ENCODE peak calls at places on chromosomes 11 and 22, in six cellular contexts. One of them, this sample, is unnamed.

GRCh38 chr11:34262601-34263081 is 95.2 kb downstream of the ABTB2 start:
- DNase-seq in activated CD4-positive, CD25-positive, alpha-beta regulatory T cell: no peak
- DNase-seq in stimulated activated CD8-positive, alpha-beta memory T cell treated with anti-CD3 and anti-CD28 coated beads, Interleukin-4, amount 100 ng/mL, for 48 hours: no peak
- DNase-seq in left lobe of liver: peak
- DNase-seq in testis: peak
- DNase-seq in RCC 7860: no peak
- DNase-seq in this sample: no peak

GRCh38 chr11:70650075-70650909 is 252.0 kb downstream of the CTTN start:
- DNase-seq in stimulated activated CD8-positive, alpha-beta memory T cell treated with anti-CD3 and anti-CD28 coated beads, Interleukin-4, amount 100 ng/mL, for 48 hours: peak
- DNase-seq in testis: peak
- DNase-seq in activated CD4-positive, CD25-positive, alpha-beta regulatory T cell: no peak
- DNase-seq in left lobe of liver: peak
- DNase-seq in RCC 7860: peak
- DNase-seq in this sample: no peak

GRCh38 chr11:396948-397548 is 3.0 kb downstream of the PKP3 start:
- DNase-seq in RCC 7860: no peak
- DNase-seq in left lobe of liver: peak
- DNase-seq in stimulated activated CD8-positive, alpha-beta memory T cell treated with anti-CD3 and anti-CD28 coated beads, Interleukin-4, amount 100 ng/mL, for 48 hours: no peak
- DNase-seq in activated CD4-positive, CD25-positive, alpha-beta regulatory T cell: no peak
- DNase-seq in testis: peak
- DNase-seq in this sample: peak

GRCh38 chr11:30414283-30414682 is 91.4 kb downstream of the ARL14EP start:
- DNase-seq in left lobe of liver: no peak
- DNase-seq in testis: no peak
- DNase-seq in RCC 7860: no peak
- DNase-seq in stimulated activated CD8-positive, alpha-beta memory T cell treated with anti-CD3 and anti-CD28 coated beads, Interleukin-4, amount 100 ng/mL, for 48 hours: no peak
- DNase-seq in activated CD4-positive, CD25-positive, alpha-beta regulatory T cell: no peak
- DNase-seq in this sample: no peak

GRCh38 chr22:43823353-43823908 is 11.3 kb upstream of the EFCAB6 start:
- DNase-seq in left lobe of liver: peak
- DNase-seq in RCC 7860: peak
- DNase-seq in activated CD4-positive, CD25-positive, alpha-beta regulatory T cell: no peak
- DNase-seq in testis: no peak
- DNase-seq in stimulated activated CD8-positive, alpha-beta memory T cell treated with anti-CD3 and anti-CD28 coated beads, Interleukin-4, amount 100 ng/mL, for 48 hours: no peak
- DNase-seq in this sample: no peak

GRCh38 chr11:78570031-78570430 is 4.6 kb downstream of the NARS2 start:
- DNase-seq in testis: no peak
- DNase-seq in left lobe of liver: no peak
- DNase-seq in activated CD4-positive, CD25-positive, alpha-beta regulatory T cell: no peak
- DNase-seq in stimulated activated CD8-positive, alpha-beta memory T cell treated with anti-CD3 and anti-CD28 coated beads, Interleukin-4, amount 100 ng/mL, for 48 hours: no peak
- DNase-seq in RCC 7860: no peak
- DNase-seq in this sample: no peak

GRCh38 chr11:73991471-73992006 is 8.9 kb upstream of the UCP2 start:
- DNase-seq in RCC 7860: no peak
- DNase-seq in left lobe of liver: no peak
- DNase-seq in stimulated activated CD8-positive, alpha-beta memory T cell treated with anti-CD3 and anti-CD28 coated beads, Interleukin-4, amount 100 ng/mL, for 48 hours: peak
- DNase-seq in activated CD4-positive, CD25-positive, alpha-beta regulatory T cell: no peak
- DNase-seq in testis: no peak
- DNase-seq in this sample: no peak

GRCh38 chr11:72988796-72989195 is 153.3 kb downstream of the FCHSD2 start:
- DNase-seq in testis: no peak
- DNase-seq in left lobe of liver: no peak
- DNase-seq in activated CD4-positive, CD25-positive, alpha-beta regulatory T cell: no peak
- DNase-seq in stimulated activated CD8-positive, alpha-beta memory T cell treated with anti-CD3 and anti-CD28 coated beads, Interleukin-4, amount 100 ng/mL, for 48 hours: no peak
- DNase-seq in RCC 7860: no peak
- DNase-seq in this sample: no peak

GRCh38 chr11:11155962-11156815 is 196.9 kb downstream of the CSNK2A3 start:
- DNase-seq in activated CD4-positive, CD25-positive, alpha-beta regulatory T cell: peak
- DNase-seq in RCC 7860: no peak
- DNase-seq in stimulated activated CD8-positive, alpha-beta memory T cell treated with anti-CD3 and anti-CD28 coated beads, Interleukin-4, amount 100 ng/mL, for 48 hours: peak
- DNase-seq in testis: peak
- DNase-seq in left lobe of liver: no peak
- DNase-seq in this sample: peak

GRCh38 chr11:126115820-126116319 is 53.2 kb upstream of the CDON start:
- DNase-seq in stimulated activated CD8-positive, alpha-beta memory T cell treated with anti-CD3 and anti-CD28 coated beads, Interleukin-4, amount 100 ng/mL, for 48 hours: no peak
- DNase-seq in testis: peak
- DNase-seq in RCC 7860: no peak
- DNase-seq in left lobe of liver: peak
- DNase-seq in activated CD4-positive, CD25-positive, alpha-beta regulatory T cell: no peak
- DNase-seq in this sample: no peak

GRCh38 chr22:45336971-45337431 is 27.3 kb downstream of the FAM118A start:
- DNase-seq in left lobe of liver: peak
- DNase-seq in activated CD4-positive, CD25-positive, alpha-beta regulatory T cell: no peak
- DNase-seq in stimulated activated CD8-positive, alpha-beta memory T cell treated with anti-CD3 and anti-CD28 coated beads, Interleukin-4, amount 100 ng/mL, for 48 hours: no peak
- DNase-seq in RCC 7860: no peak
- DNase-seq in testis: peak
- DNase-seq in this sample: no peak

GRCh38 chr11:26806209-26806608 is 84.3 kb upstream of the SLC5A12 start:
- DNase-seq in activated CD4-positive, CD25-positive, alpha-beta regulatory T cell: no peak
- DNase-seq in testis: no peak
- DNase-seq in RCC 7860: no peak
- DNase-seq in stimulated activated CD8-positive, alpha-beta memory T cell treated with anti-CD3 and anti-CD28 coated beads, Interleukin-4, amount 100 ng/mL, for 48 hours: no peak
- DNase-seq in left lobe of liver: no peak
- DNase-seq in this sample: no peak

GRCh38 chr11:116931206-116931953 is 94.0 kb upstream of the APOA1 start:
- DNase-seq in RCC 7860: no peak
- DNase-seq in stimulated activated CD8-positive, alpha-beta memory T cell treated with anti-CD3 and anti-CD28 coated beads, Interleukin-4, amount 100 ng/mL, for 48 hours: peak
- DNase-seq in testis: no peak
- DNase-seq in left lobe of liver: no peak
- DNase-seq in activated CD4-positive, CD25-positive, alpha-beta regulatory T cell: no peak
- DNase-seq in this sample: peak

GRCh38 chr11:59247535-59248227 is 35.0 kb upstream of the MPEG1 start:
- DNase-seq in RCC 7860: no peak
- DNase-seq in activated CD4-positive, CD25-positive, alpha-beta regulatory T cell: no peak
- DNase-seq in testis: peak
- DNase-seq in stimulated activated CD8-positive, alpha-beta memory T cell treated with anti-CD3 and anti-CD28 coated beads, Interleukin-4, amount 100 ng/mL, for 48 hours: no peak
- DNase-seq in left lobe of liver: no peak
- DNase-seq in this sample: no peak

GRCh38 chr11:122309262-122309925 is 193.4 kb upstream of the BLID start:
- DNase-seq in RCC 7860: no peak
- DNase-seq in left lobe of liver: no peak
- DNase-seq in testis: no peak
- DNase-seq in stimulated activated CD8-positive, alpha-beta memory T cell treated with anti-CD3 and anti-CD28 coated beads, Interleukin-4, amount 100 ng/mL, for 48 hours: no peak
- DNase-seq in activated CD4-positive, CD25-positive, alpha-beta regulatory T cell: no peak
- DNase-seq in this sample: no peak

GRCh38 chr11:118838905-118839553 is 44.7 kb upstream of the CXCR5 start:
- DNase-seq in stimulated activated CD8-positive, alpha-beta memory T cell treated with anti-CD3 and anti-CD28 coated beads, Interleukin-4, amount 100 ng/mL, for 48 hours: no peak
- DNase-seq in activated CD4-positive, CD25-positive, alpha-beta regulatory T cell: no peak
- DNase-seq in testis: no peak
- DNase-seq in left lobe of liver: peak
- DNase-seq in RCC 7860: no peak
- DNase-seq in this sample: no peak

GRCh38 chr11:57094206-57094940 is 87.4 kb upstream of the LRRC55 start:
- DNase-seq in activated CD4-positive, CD25-positive, alpha-beta regulatory T cell: no peak
- DNase-seq in left lobe of liver: no peak
- DNase-seq in RCC 7860: peak
- DNase-seq in stimulated activated CD8-positive, alpha-beta memory T cell treated with anti-CD3 and anti-CD28 coated beads, Interleukin-4, amount 100 ng/mL, for 48 hours: no peak
- DNase-seq in testis: no peak
- DNase-seq in this sample: no peak

GRCh38 chr11:11635456-11635855 is 13.7 kb upstream of the GALNT18 start:
- DNase-seq in RCC 7860: no peak
- DNase-seq in testis: no peak
- DNase-seq in activated CD4-positive, CD25-positive, alpha-beta regulatory T cell: no peak
- DNase-seq in stimulated activated CD8-positive, alpha-beta memory T cell treated with anti-CD3 and anti-CD28 coated beads, Interleukin-4, amount 100 ng/mL, for 48 hours: no peak
- DNase-seq in left lobe of liver: no peak
- DNase-seq in this sample: no peak

GRCh38 chr22:37784829-37785495 is 22.8 kb upstream of the GCAT start:
- DNase-seq in RCC 7860: no peak
- DNase-seq in activated CD4-positive, CD25-positive, alpha-beta regulatory T cell: no peak
- DNase-seq in stimulated activated CD8-positive, alpha-beta memory T cell treated with anti-CD3 and anti-CD28 coated beads, Interleukin-4, amount 100 ng/mL, for 48 hours: no peak
- DNase-seq in testis: no peak
- DNase-seq in left lobe of liver: no peak
- DNase-seq in this sample: no peak

GRCh38 chr22:38240734-38241252 is 32.0 kb downstream of the TMEM184B start:
- DNase-seq in testis: no peak
- DNase-seq in left lobe of liver: no peak
- DNase-seq in activated CD4-positive, CD25-positive, alpha-beta regulatory T cell: no peak
- DNase-seq in stimulated activated CD8-positive, alpha-beta memory T cell treated with anti-CD3 and anti-CD28 coated beads, Interleukin-4, amount 100 ng/mL, for 48 hours: no peak
- DNase-seq in RCC 7860: peak
- DNase-seq in this sample: no peak

This sample was measured in activated gamma-delta T cell treated with Interleukin-2 at 50 U/mL for 16 hours.